ENCODE peak calls at places on chromosomes 13 and 19, in seven cellular contexts. B, O, F, A, P, R and N are unnamed samples.

GRCh38 chr13:93224545-93224944 is 2.1 kb upstream of the GPC6 start:
- DNase-seq in F (no peak), R (peak), O (peak), A (peak), P (no peak), B (no peak), N (peak)

GRCh38 chr19:47389150-47389556 is 30.2 kb downstream of the MEIS3 start:
- DNase-seq in B (no peak), A (no peak), R (no peak), F (no peak), P (no peak), O (no peak), N (no peak)

GRCh38 chr19:9431475-9431874 is 3.9 kb downstream of the ZNF266 start:
- DNase-seq in O (peak), F (peak), A (peak), P (peak), B (no peak), R (no peak), N (no peak)

GRCh38 chr13:94559201-94559795 is 36.7 kb downstream of the TGDS start:
- DNase-seq in P (no peak), R (no peak), A (no peak), F (no peak), B (no peak), O (no peak), N (no peak)

GRCh38 chr19:8377598-8377997 is 12.6 kb upstream of the RAB11B start:
- DNase-seq in B (no peak), R (no peak), O (no peak), A (no peak), P (no peak), F (no peak), N (no peak)

GRCh38 chr19:56823417-56823816 is 17.1 kb downstream of the PEG3 start:
- DNase-seq in F (no peak), B (no peak), O (no peak), A (no peak), R (no peak), P (no peak), N (no peak)

GRCh38 chr13:97114696-97115095 is 107.4 kb upstream of the MBNL2 start:
- DNase-seq in F (no peak), B (no peak), O (peak), R (no peak), P (no peak), A (peak), N (no peak)

GRCh38 chr13:20191902-20192469 is 752 bp downstream of the GJB2 start:
- DNase-seq in P (peak), A (peak), R (peak), B (no peak), F (no peak), O (peak), N (no peak)

GRCh38 chr19:31270897-31271568 is 78.2 kb downstream of the TSHZ3 start:
- DNase-seq in F (no peak), A (no peak), O (no peak), B (no peak), R (peak), P (no peak), N (peak)

GRCh38 chr19:30682576-30683536 is 310.7 kb downstream of the ZNF536 start:
- DNase-seq in B (peak), F (peak), R (peak), O (peak), P (peak), A (peak), N (peak)

GRCh38 chr19:2300533-2300932 is 7.4 kb downstream of the LINGO3 start:
- DNase-seq in P (no peak), O (no peak), A (no peak), B (no peak), R (no peak), F (no peak), N (no peak)
- H3K4me3 ChIP-seq in P (no peak), O (no peak), A (no peak), B (no peak), R (no peak), F (no peak), N (no peak)

DNA sequence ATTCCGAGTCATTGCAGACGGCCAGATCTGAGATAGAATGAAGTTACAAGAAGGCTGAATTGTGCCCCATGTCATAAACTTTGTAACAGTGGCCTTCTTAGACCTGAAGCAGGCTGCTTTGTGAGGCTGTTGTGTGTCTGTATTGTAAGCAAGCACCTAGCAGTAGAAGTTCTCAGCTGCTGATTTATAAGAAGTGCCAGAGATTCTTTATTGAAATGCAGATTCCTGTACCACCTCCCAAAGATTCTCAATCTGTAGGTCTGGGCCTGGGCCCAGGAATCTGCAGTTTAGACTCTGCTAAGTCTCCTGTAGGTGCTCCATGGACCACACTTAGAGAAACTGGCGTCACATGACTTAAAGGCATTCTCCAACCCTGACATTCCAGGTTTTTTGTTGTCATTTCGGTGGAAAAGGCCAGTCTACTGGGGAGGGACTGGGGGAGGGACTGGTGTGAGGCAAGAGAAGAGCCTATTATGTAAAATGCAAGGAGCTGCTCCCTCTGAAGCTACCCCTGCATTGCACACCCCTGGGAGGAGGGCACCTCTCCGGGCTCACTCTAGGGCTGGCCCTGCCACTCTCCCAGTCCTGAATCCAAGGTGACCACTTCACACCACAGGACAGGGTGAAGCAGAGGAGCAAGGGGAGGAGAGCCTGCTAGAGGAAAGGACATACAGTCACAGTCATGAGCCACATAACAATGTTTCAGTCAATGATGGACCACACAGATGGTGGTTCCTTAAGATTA is 769 bp upstream of the TMEM272 start:
- DNase-seq in O (no peak), F (no peak), A (no peak), R (no peak), P (no peak), B (no peak), N (no peak)
- H3K9ac ChIP-seq in O (no peak), F (peak), A (no peak), R (no peak), P (no peak), B (no peak), N (no peak)

GRCh38 chr13:45136741-45137500 is 16.6 kb downstream of the GTF2F2 start:
- DNase-seq in F (no peak), R (no peak), A (no peak), B (no peak), P (no peak), O (no peak), N (no peak)
- H3K4me3 ChIP-seq in F (no peak), R (no peak), A (no peak), B (no peak), P (no peak), O (no peak), N (no peak)

GRCh38 chr19:43766755-43767043 is 11.9 kb upstream of the SMG9 start:
- DNase-seq in P (no peak), A (no peak), B (no peak), F (no peak), O (no peak), R (no peak), N (no peak)

GRCh38 chr19:43762814-43763213 is 8.1 kb upstream of the SMG9 start:
- DNase-seq in F (no peak), R (no peak), O (no peak), A (no peak), P (no peak), B (no peak), N (no peak)

GRCh38 chr19:43763473-43763939 is 8.7 kb upstream of the SMG9 start:
- DNase-seq in P (no peak), F (no peak), A (no peak), B (no peak), O (no peak), R (peak), N (peak)

GRCh38 chr19:43767316-43767715 is 12.6 kb upstream of the SMG9 start:
- DNase-seq in A (no peak), F (no peak), R (no peak), B (no peak), O (no peak), P (no peak), N (no peak)

DNA sequence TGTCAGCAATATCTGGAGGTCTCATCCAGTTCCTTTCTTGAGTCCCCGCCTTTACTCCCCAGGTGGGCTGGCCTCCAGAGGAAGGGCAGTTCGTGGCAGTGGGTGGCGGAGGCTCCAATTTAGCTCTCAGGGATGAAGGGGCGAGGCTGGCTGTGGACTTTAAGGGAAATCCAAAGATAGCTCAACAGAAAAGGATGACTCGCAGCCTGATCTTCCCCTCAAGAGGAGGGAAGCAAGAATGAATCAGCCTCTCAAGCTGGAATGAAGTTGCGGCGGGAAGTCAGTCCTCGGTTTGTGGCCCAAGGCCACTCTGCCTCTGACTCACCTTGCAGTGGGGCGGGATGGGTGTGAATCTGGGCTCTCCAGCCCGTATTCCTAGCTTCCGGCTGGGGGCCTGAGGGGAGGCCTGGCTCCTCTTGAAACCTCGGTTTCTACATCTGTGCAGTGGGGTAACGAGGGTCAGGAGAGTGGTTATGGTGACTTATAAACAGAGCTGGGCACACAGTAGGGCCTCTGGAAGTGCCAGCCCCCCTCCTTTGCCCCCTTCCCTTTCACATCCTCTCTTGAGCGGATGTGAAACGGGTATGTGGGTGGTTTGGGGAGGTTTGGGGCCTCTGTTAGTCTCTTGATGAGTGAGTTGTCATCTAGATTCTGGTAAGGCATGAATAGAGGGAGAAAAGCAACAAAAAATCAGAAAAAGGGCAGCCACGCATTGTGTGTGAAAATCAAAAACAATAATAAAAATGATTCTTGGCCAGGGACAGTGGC is 10.5 kb upstream of the SMG9 start:
- DNase-seq in R (peak), A (peak), F (peak), O (no peak), P (peak), B (peak), N (peak)
- H3K9ac ChIP-seq in R (peak), A (no peak), F (peak), O (no peak), P (peak), B (peak), N (peak)

GRCh38 chr13:114124486-114124885 is 7.9 kb downstream of the RASA3 start:
- DNase-seq in O (no peak), F (no peak), A (no peak), P (no peak), B (no peak), R (no peak), N (no peak)

GRCh38 chr13:114123448-114123847 is 9.0 kb downstream of the RASA3 start:
- DNase-seq in P (no peak), B (no peak), R (no peak), O (no peak), A (no peak), F (no peak), N (no peak)

GRCh38 chr13:114123876-114124275 is 8.5 kb downstream of the RASA3 start:
- DNase-seq in B (no peak), F (no peak), A (no peak), R (no peak), O (no peak), P (no peak), N (no peak)

GRCh38 chr13:114125589-114125988 is 6.8 kb downstream of the RASA3 start:
- DNase-seq in P (no peak), R (no peak), B (no peak), A (no peak), O (no peak), F (no peak), N (no peak)

GRCh38 chr13:114124921-114125320 is 7.5 kb downstream of the RASA3 start:
- DNase-seq in P (no peak), F (no peak), O (no peak), R (peak), B (no peak), A (no peak), N (peak)
- H3K4me3 ChIP-seq in P (no peak), F (no peak), O (no peak), R (no peak), B (no peak), A (no peak), N (no peak)

DNA sequence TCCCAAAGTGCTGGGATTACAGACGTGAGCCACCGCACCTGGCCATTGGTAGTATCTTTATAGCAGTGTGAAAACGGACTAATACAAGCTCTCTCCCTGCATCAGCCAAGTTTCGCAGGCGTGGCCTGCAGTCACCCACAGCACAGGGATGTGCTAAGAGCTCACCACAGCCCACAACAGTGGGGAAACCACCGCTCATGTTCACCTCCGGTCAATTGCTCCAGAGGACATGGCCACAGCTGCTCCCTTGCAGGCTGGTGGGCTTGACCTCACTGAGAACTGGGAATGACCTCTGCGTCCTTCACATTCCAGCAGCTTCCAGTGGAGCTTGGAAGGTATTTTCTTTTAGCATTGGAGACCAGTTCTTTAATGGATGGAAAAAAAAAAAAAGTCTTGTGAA is 156.4 kb downstream of the KCTD15 start:
- DNase-seq in A (peak), P (no peak), B (no peak), F (no peak), O (no peak), R (no peak), N (no peak)
- H3K9ac ChIP-seq in A (no peak), P (no peak), B (no peak), F (no peak), O (no peak), R (no peak), N (no peak)

DNA sequence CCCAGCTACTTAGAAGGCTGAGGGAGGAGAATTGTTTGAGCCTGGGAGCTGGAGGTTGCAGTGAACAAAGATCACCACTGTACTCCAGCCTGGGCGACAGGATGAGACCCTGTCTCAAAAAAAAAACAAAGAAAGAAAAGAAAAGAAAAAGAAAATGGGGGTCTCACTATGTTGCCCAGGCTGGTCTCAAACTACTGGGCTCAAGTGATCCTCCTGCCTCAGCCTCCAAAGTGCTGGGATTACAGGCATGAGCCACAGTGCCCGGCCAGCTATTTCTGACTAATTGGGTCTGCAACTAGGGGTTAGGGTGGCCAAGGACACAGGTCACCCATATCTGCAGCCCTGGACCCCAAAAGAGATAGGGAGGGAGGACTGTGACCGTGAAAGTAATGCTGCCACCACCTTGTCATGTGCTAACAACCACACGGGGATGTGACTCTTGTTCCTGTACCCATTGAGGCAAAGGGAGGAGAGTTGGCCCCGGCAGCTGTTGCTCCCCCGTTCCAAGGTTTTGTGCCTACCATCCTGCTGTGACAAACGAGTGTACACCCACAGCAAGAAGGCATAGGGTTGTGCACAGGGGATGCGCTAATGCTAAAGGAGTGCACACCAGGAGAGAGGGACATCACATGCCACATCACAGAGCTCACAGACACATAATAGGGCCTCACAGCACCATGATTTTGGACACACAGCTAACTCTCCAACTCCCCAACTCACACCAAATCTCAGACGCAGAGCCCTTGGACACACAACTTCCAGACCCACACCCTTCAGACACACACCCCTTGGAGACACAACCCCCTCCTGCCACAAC is 619 bp downstream of the MEF2B start:
- DNase-seq in P (no peak), B (no peak), O (no peak), F (no peak), R (no peak), A (no peak), N (no peak)
- H3K4me3 ChIP-seq in P (peak), B (no peak), O (peak), F (peak), R (no peak), A (no peak), N (no peak)

GRCh38 chr19:3131168-3131567 is 4.7 kb upstream of the GNA15 start:
- DNase-seq in B (no peak), F (no peak), O (no peak), P (no peak), R (no peak), A (peak), N (no peak)

GRCh38 chr19:3136684-3137055 is 837 bp downstream of the GNA15 start:
- DNase-seq in R (no peak), P (no peak), F (no peak), A (peak), B (no peak), O (no peak), N (no peak)

GRCh38 chr19:3132971-3133792 is 2.7 kb upstream of the GNA15 start:
- DNase-seq in O (no peak), A (peak), P (no peak), R (peak), B (no peak), F (peak), N (peak)

GRCh38 chr19:3135961-3136683 is at the start of gene GNA15:
- DNase-seq in A (peak), O (no peak), R (no peak), F (no peak), B (no peak), P (peak), N (no peak)

DNA sequence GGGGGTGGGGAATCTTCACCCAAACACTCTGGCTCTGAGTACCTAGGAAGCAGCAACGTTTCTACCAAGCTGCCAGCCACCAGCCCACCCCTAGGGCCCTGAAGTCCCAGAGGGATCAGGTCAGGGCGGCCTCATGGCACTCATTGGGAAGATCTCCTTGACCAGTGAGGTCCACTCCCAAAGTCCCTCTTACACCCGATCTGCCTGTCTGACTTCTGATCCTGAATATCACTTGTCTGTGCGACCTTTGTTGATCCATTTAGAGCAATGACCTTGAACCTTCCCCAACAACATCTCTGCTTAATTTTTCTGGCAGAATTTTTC is 2.1 kb upstream of the GNA15 start:
- DNase-seq in A (peak), B (no peak), R (no peak), F (no peak), O (no peak), P (no peak), N (no peak)
- H3K9ac ChIP-seq in A (no peak), B (no peak), R (no peak), F (peak), O (no peak), P (peak), N (no peak)

DNA sequence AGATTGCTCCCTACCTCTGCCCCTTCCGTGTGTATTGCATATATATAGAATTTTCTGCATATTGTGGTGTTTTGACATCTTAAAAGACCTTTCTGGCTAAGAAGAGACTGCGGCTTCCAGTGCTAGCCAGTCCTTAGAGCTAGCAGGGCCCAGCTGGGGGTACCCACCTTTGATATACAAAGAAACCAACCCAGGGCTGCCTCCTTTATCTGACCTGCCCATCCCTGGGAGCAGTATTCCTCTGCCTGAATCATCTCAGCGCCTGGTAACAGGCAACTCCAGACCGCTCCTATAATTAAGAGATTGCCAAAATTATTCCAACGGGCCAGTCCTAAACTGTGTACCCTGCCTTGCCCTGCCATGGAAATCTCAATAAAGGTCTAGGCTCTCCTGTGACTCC is 186.3 kb upstream of the RNF113B start:
- DNase-seq in B (no peak), P (no peak), F (no peak), R (no peak), O (no peak), A (no peak), N (no peak)
- H3K4me3 ChIP-seq in B (no peak), P (no peak), F (no peak), R (no peak), O (no peak), A (no peak), N (no peak)

GRCh38 chr19:13096968-13097330 is 5.7 kb downstream of the LYL1 start:
- DNase-seq in R (no peak), B (no peak), O (no peak), P (no peak), A (no peak), F (no peak), N (no peak)
- H3K9ac ChIP-seq in R (no peak), B (no peak), O (no peak), P (no peak), A (no peak), F (peak), N (no peak)